ENCODE peak calls at places on chromosomes 13 and 19, in ten cellular contexts. One of them, this sample, is unnamed.

GRCh38 chr13:30065181-30065580 is 214.8 kb upstream of the UBL3 start:
- DNase-seq in heart left ventricle: no peak
- DNase-seq in ovary: no peak
- DNase-seq in endothelial cell of umbilical vein: no peak
- DNase-seq in Peyer's patch: no peak
- DNase-seq in testis: no peak
- DNase-seq in tibial nerve: no peak
- DNase-seq in gastrocnemius medialis: no peak
- DNase-seq in IMR-90: no peak
- DNase-seq in uterus: no peak
- DNase-seq in this sample: no peak

GRCh38 chr19:27920774-27921173 is 1292.2 kb downstream of the UQCRFS1 start:
- DNase-seq in Peyer's patch: no peak
- DNase-seq in endothelial cell of umbilical vein: no peak
- DNase-seq in ovary: no peak
- DNase-seq in tibial nerve: no peak
- DNase-seq in uterus: no peak
- DNase-seq in testis: no peak
- DNase-seq in IMR-90: no peak
- DNase-seq in heart left ventricle: no peak
- DNase-seq in gastrocnemius medialis: no peak
- DNase-seq in this sample: no peak

GRCh38 chr13:101967216-101967615 is 434.6 kb downstream of the FGF14 start:
- DNase-seq in IMR-90: no peak
- DNase-seq in uterus: no peak
- DNase-seq in ovary: no peak
- DNase-seq in testis: no peak
- DNase-seq in tibial nerve: no peak
- DNase-seq in gastrocnemius medialis: no peak
- DNase-seq in Peyer's patch: no peak
- DNase-seq in endothelial cell of umbilical vein: no peak
- DNase-seq in heart left ventricle: no peak
- DNase-seq in this sample: no peak

GRCh38 chr13:93561553-93561952 is 334.9 kb downstream of the GPC6 start:
- DNase-seq in gastrocnemius medialis: no peak
- DNase-seq in Peyer's patch: no peak
- DNase-seq in endothelial cell of umbilical vein: no peak
- DNase-seq in heart left ventricle: no peak
- DNase-seq in IMR-90: no peak
- DNase-seq in testis: no peak
- DNase-seq in ovary: no peak
- DNase-seq in tibial nerve: no peak
- DNase-seq in uterus: no peak
- DNase-seq in this sample: no peak

GRCh38 chr19:58554494-58555368 is at the start of gene CHMP2A:
- DNase-seq in IMR-90: peak
- DNase-seq in tibial nerve: peak
- DNase-seq in gastrocnemius medialis: peak
- DNase-seq in testis: peak
- DNase-seq in ovary: peak
- DNase-seq in heart left ventricle: peak
- DNase-seq in uterus: peak
- DNase-seq in endothelial cell of umbilical vein: peak
- DNase-seq in Peyer's patch: peak
- DNase-seq in this sample: peak

GRCh38 chr13:104163866-104164630 is 1097.8 kb upstream of the SLC10A2 start:
- DNase-seq in uterus: no peak
- DNase-seq in Peyer's patch: no peak
- DNase-seq in gastrocnemius medialis: no peak
- DNase-seq in endothelial cell of umbilical vein: no peak
- DNase-seq in IMR-90: no peak
- DNase-seq in testis: no peak
- DNase-seq in heart left ventricle: no peak
- DNase-seq in ovary: no peak
- DNase-seq in tibial nerve: no peak
- DNase-seq in this sample: no peak

GRCh38 chr13:37288057-37288720 is 182.7 kb upstream of the CSNK1A1L start:
- DNase-seq in heart left ventricle: no peak
- DNase-seq in uterus: no peak
- DNase-seq in ovary: no peak
- DNase-seq in IMR-90: no peak
- DNase-seq in gastrocnemius medialis: no peak
- DNase-seq in endothelial cell of umbilical vein: peak
- DNase-seq in testis: no peak
- DNase-seq in Peyer's patch: no peak
- DNase-seq in tibial nerve: no peak
- DNase-seq in this sample: no peak

GRCh38 chr13:99702687-99703319 is 201.5 kb downstream of the TM9SF2 start:
- DNase-seq in gastrocnemius medialis: no peak
- DNase-seq in IMR-90: no peak
- DNase-seq in ovary: no peak
- DNase-seq in testis: no peak
- DNase-seq in uterus: no peak
- DNase-seq in endothelial cell of umbilical vein: no peak
- DNase-seq in heart left ventricle: no peak
- DNase-seq in Peyer's patch: no peak
- DNase-seq in tibial nerve: no peak
- DNase-seq in this sample: no peak

GRCh38 chr13:111597041-111598017 is 276.9 kb downstream of the TEX29 start:
- DNase-seq in heart left ventricle: no peak
- DNase-seq in ovary: no peak
- DNase-seq in tibial nerve: no peak
- DNase-seq in endothelial cell of umbilical vein: no peak
- DNase-seq in gastrocnemius medialis: no peak
- DNase-seq in testis: no peak
- DNase-seq in uterus: no peak
- DNase-seq in IMR-90: no peak
- DNase-seq in Peyer's patch: no peak
- DNase-seq in this sample: no peak

GRCh38 chr13:111598751-111599150 is 278.3 kb downstream of the TEX29 start:
- DNase-seq in tibial nerve: no peak
- DNase-seq in IMR-90: no peak
- DNase-seq in ovary: no peak
- DNase-seq in gastrocnemius medialis: no peak
- DNase-seq in Peyer's patch: no peak
- DNase-seq in uterus: no peak
- DNase-seq in endothelial cell of umbilical vein: no peak
- DNase-seq in heart left ventricle: no peak
- DNase-seq in testis: no peak
- DNase-seq in this sample: no peak

GRCh38 chr13:111602874-111603273 is 282.4 kb downstream of the TEX29 start:
- DNase-seq in ovary: no peak
- DNase-seq in testis: no peak
- DNase-seq in IMR-90: no peak
- DNase-seq in Peyer's patch: no peak
- DNase-seq in gastrocnemius medialis: no peak
- DNase-seq in uterus: no peak
- DNase-seq in endothelial cell of umbilical vein: no peak
- DNase-seq in heart left ventricle: no peak
- DNase-seq in tibial nerve: no peak
- DNase-seq in this sample: no peak

GRCh38 chr13:111595791-111596190 is 275.3 kb downstream of the TEX29 start:
- DNase-seq in tibial nerve: no peak
- DNase-seq in testis: no peak
- DNase-seq in IMR-90: no peak
- DNase-seq in ovary: no peak
- DNase-seq in heart left ventricle: no peak
- DNase-seq in endothelial cell of umbilical vein: no peak
- DNase-seq in Peyer's patch: no peak
- DNase-seq in gastrocnemius medialis: no peak
- DNase-seq in uterus: no peak
- DNase-seq in this sample: no peak

GRCh38 chr13:111599791-111600190 is 279.3 kb downstream of the TEX29 start:
- DNase-seq in endothelial cell of umbilical vein: no peak
- DNase-seq in gastrocnemius medialis: no peak
- DNase-seq in ovary: no peak
- DNase-seq in tibial nerve: no peak
- DNase-seq in testis: no peak
- DNase-seq in IMR-90: no peak
- DNase-seq in uterus: no peak
- DNase-seq in heart left ventricle: no peak
- DNase-seq in Peyer's patch: no peak
- DNase-seq in this sample: no peak
- H3K27ac ChIP-seq in endothelial cell of umbilical vein: no peak
- H3K27ac ChIP-seq in gastrocnemius medialis: no peak
- H3K27ac ChIP-seq in ovary: no peak
- H3K27ac ChIP-seq in tibial nerve: no peak
- H3K27ac ChIP-seq in testis: no peak
- H3K27ac ChIP-seq in IMR-90: no peak
- H3K27ac ChIP-seq in uterus: no peak
- H3K27ac ChIP-seq in heart left ventricle: no peak
- H3K27ac ChIP-seq in Peyer's patch: no peak
- H3K27ac ChIP-seq in this sample: no peak

GRCh38 chr19:3609779-3610719 is 3.4 kb upstream of the TBXA2R start:
- DNase-seq in endothelial cell of umbilical vein: no peak
- DNase-seq in IMR-90: no peak
- DNase-seq in gastrocnemius medialis: no peak
- DNase-seq in testis: no peak
- DNase-seq in Peyer's patch: no peak
- DNase-seq in ovary: no peak
- DNase-seq in uterus: no peak
- DNase-seq in heart left ventricle: peak
- DNase-seq in tibial nerve: no peak
- DNase-seq in this sample: no peak
- TF ChIP-seq POLR2A in endothelial cell of umbilical vein: no peak
- TF ChIP-seq POLR2A in IMR-90: no peak
- TF ChIP-seq POLR2A in gastrocnemius medialis: no peak
- TF ChIP-seq POLR2A in testis: no peak
- TF ChIP-seq POLR2A in Peyer's patch: no peak
- TF ChIP-seq POLR2A in ovary: no peak
- TF ChIP-seq POLR2A in uterus: no peak
- TF ChIP-seq POLR2A in heart left ventricle: no peak
- TF ChIP-seq POLR2A in tibial nerve: no peak
- TF ChIP-seq POLR2A in this sample: no peak

GRCh38 chr19:19409235-19410030 is 4.0 kb downstream of the GATAD2A start:
- DNase-seq in heart left ventricle: no peak
- DNase-seq in Peyer's patch: no peak
- DNase-seq in ovary: no peak
- DNase-seq in testis: no peak
- DNase-seq in gastrocnemius medialis: no peak
- DNase-seq in tibial nerve: no peak
- DNase-seq in uterus: no peak
- DNase-seq in endothelial cell of umbilical vein: no peak
- DNase-seq in IMR-90: no peak
- DNase-seq in this sample: no peak
- H3K27ac ChIP-seq in heart left ventricle: no peak
- H3K27ac ChIP-seq in Peyer's patch: no peak
- H3K27ac ChIP-seq in ovary: no peak
- H3K27ac ChIP-seq in testis: no peak
- H3K27ac ChIP-seq in gastrocnemius medialis: no peak
- H3K27ac ChIP-seq in tibial nerve: no peak
- H3K27ac ChIP-seq in uterus: no peak
- H3K27ac ChIP-seq in endothelial cell of umbilical vein: no peak
- H3K27ac ChIP-seq in IMR-90: no peak
- H3K27ac ChIP-seq in this sample: no peak

DNA sequence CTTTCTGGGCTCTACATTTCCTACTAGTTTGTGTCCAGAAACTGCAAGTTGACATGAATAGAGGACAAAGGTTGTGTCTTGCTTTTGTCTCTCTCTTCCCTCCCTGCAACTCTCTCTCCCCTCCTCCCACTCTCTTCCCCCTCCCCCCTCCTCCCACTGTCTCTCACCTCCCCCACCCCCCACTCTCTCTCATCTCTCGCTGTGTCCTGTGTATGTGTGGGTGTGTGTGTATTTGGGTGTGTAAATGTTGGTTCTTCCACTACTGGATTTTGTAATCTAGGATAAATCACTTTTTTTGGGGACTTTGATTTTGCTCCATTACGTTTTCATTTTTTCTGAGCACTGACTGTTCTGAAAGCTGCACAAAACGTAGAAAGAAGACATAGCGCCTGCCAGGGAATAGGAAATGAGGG is 48.4 kb downstream of the AKAP11 start:
- DNase-seq in tibial nerve: no peak
- DNase-seq in IMR-90: no peak
- DNase-seq in gastrocnemius medialis: no peak
- DNase-seq in endothelial cell of umbilical vein: no peak
- DNase-seq in ovary: no peak
- DNase-seq in Peyer's patch: no peak
- DNase-seq in uterus: no peak
- DNase-seq in testis: no peak
- DNase-seq in heart left ventricle: no peak
- DNase-seq in this sample: no peak
- TF ChIP-seq POLR2A in tibial nerve: no peak
- TF ChIP-seq POLR2A in IMR-90: no peak
- TF ChIP-seq POLR2A in gastrocnemius medialis: no peak
- TF ChIP-seq POLR2A in endothelial cell of umbilical vein: no peak
- TF ChIP-seq POLR2A in ovary: no peak
- TF ChIP-seq POLR2A in Peyer's patch: no peak
- TF ChIP-seq POLR2A in uterus: no peak
- TF ChIP-seq POLR2A in testis: no peak
- TF ChIP-seq POLR2A in heart left ventricle: no peak
- TF ChIP-seq POLR2A in this sample: no peak

GRCh38 chr19:33209844-33210230 is 15.7 kb downstream of the LRP3 start:
- DNase-seq in IMR-90: no peak
- DNase-seq in testis: no peak
- DNase-seq in tibial nerve: no peak
- DNase-seq in gastrocnemius medialis: no peak
- DNase-seq in uterus: no peak
- DNase-seq in ovary: no peak
- DNase-seq in Peyer's patch: no peak
- DNase-seq in endothelial cell of umbilical vein: no peak
- DNase-seq in heart left ventricle: peak
- DNase-seq in this sample: no peak
- H3K27ac ChIP-seq in IMR-90: no peak
- H3K27ac ChIP-seq in testis: no peak
- H3K27ac ChIP-seq in tibial nerve: no peak
- H3K27ac ChIP-seq in gastrocnemius medialis: no peak
- H3K27ac ChIP-seq in uterus: no peak
- H3K27ac ChIP-seq in ovary: no peak
- H3K27ac ChIP-seq in Peyer's patch: no peak
- H3K27ac ChIP-seq in endothelial cell of umbilical vein: no peak
- H3K27ac ChIP-seq in heart left ventricle: no peak
- H3K27ac ChIP-seq in this sample: no peak

GRCh38 chr19:19404879-19405860 is at the start of gene GATAD2A:
- DNase-seq in Peyer's patch: peak
- DNase-seq in tibial nerve: peak
- DNase-seq in ovary: peak
- DNase-seq in IMR-90: peak
- DNase-seq in uterus: peak
- DNase-seq in gastrocnemius medialis: peak
- DNase-seq in heart left ventricle: peak
- DNase-seq in endothelial cell of umbilical vein: peak
- DNase-seq in testis: peak
- DNase-seq in this sample: peak
- TF ChIP-seq POLR2A in Peyer's patch: peak
- TF ChIP-seq POLR2A in tibial nerve: peak
- TF ChIP-seq POLR2A in ovary: peak
- TF ChIP-seq POLR2A in IMR-90: peak
- TF ChIP-seq POLR2A in uterus: peak
- TF ChIP-seq POLR2A in gastrocnemius medialis: peak
- TF ChIP-seq POLR2A in heart left ventricle: peak
- TF ChIP-seq POLR2A in endothelial cell of umbilical vein: peak
- TF ChIP-seq POLR2A in testis: no peak
- TF ChIP-seq POLR2A in this sample: peak

DNA sequence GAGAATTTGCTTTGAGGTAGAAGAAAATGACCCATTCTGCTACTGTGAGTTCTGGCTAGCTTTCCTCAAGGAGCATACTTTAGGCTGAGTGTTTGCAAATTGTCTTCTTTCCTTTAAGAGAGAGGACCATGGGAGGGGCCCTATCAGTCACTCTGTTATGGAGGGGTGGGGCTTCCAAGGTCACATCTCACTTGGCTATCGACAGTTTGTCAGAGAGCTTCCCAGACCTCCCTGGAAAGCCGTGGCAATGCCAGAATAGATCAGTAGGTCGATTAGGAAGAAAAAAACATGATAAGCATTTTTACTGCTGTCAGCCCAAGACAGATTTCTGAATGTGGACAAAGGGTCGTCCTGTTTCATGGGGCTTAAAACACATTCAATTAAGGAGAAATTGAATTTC is 93.3 kb downstream of the OXGR1 start:
- DNase-seq in ovary: no peak
- DNase-seq in testis: no peak
- DNase-seq in uterus: no peak
- DNase-seq in heart left ventricle: no peak
- DNase-seq in IMR-90: no peak
- DNase-seq in endothelial cell of umbilical vein: no peak
- DNase-seq in tibial nerve: no peak
- DNase-seq in gastrocnemius medialis: no peak
- DNase-seq in Peyer's patch: no peak
- DNase-seq in this sample: no peak
- H3K27ac ChIP-seq in ovary: no peak
- H3K27ac ChIP-seq in testis: no peak
- H3K27ac ChIP-seq in uterus: no peak
- H3K27ac ChIP-seq in heart left ventricle: no peak
- H3K27ac ChIP-seq in IMR-90: no peak
- H3K27ac ChIP-seq in endothelial cell of umbilical vein: no peak
- H3K27ac ChIP-seq in tibial nerve: no peak
- H3K27ac ChIP-seq in gastrocnemius medialis: no peak
- H3K27ac ChIP-seq in Peyer's patch: no peak
- H3K27ac ChIP-seq in this sample: no peak

This sample was measured in transverse colon.